ENCODE peak calls at places on chromosomes 11 and 22, in eight cellular contexts. U is fibroblast of lung, T is Calu3, V is fibroblast of pulmonary artery, A is lower lobe of right lung, R is GM10248, P is IMR-90, H is tibial artery. W is an unnamed sample.

GRCh38 chr11:18468962-18469361 is 13.3 kb downstream of the LDHAL6A start:
- DNase-seq in U (no peak), A (no peak), P (no peak), R (no peak), H (no peak), V (no peak), T (no peak), W (no peak)

GRCh38 chr11:8612522-8612921 is 18.5 kb upstream of the STK33 start:
- DNase-seq in H (no peak), V (no peak), R (no peak), U (no peak), P (no peak), T (no peak), A (no peak), W (no peak)

GRCh38 chr11:47186937-47187681 is 875 bp upstream of the PACSIN3 start:
- DNase-seq in U (peak; percentile 49), H (peak; percentile 91), R (peak; percentile 55), A (peak; percentile 67), P (peak; percentile 54), T (peak; percentile 45), V (peak; percentile 39), W (peak; percentile 64)

GRCh38 chr22:32701021-32701420 is 100.5 kb upstream of the TIMP3 start:
- DNase-seq in A (no peak), T (no peak), R (no peak), V (no peak), U (peak; percentile 76), H (no peak), P (peak; percentile 37), W (peak; percentile 72)

GRCh38 chr22:48335442-48336139 is 1492.1 kb downstream of the BRD1 start:
- DNase-seq in A (peak; percentile 22), H (no peak), P (no peak), R (no peak), T (no peak), U (no peak), V (no peak), W (no peak)

GRCh38 chr11:113163291-113164030 is 150.9 kb upstream of the TTC12 start:
- DNase-seq in U (peak; percentile 3), T (no peak), V (peak; percentile 58), R (no peak), A (no peak), H (no peak), P (no peak), W (no peak)

GRCh38 chr11:79092791-79093313 is 348.0 kb downstream of the TENM4 start:
- DNase-seq in R (no peak), T (peak; percentile 55), P (peak; percentile 100), H (no peak), A (no peak), U (peak; percentile 100), V (peak; percentile 99), W (peak; percentile 99)

GRCh38 chr22:38305481-38306448 is 11.5 kb downstream of the CSNK1E start:
- DNase-seq in R (peak; percentile 75), V (peak; percentile 53), U (peak; percentile 57), T (peak; percentile 47), P (peak; percentile 54), H (no peak), A (no peak), W (no peak)

GRCh38 chr22:39251762-39252460 is 7.1 kb upstream of the PDGFB start:
- DNase-seq in P (no peak), T (peak; percentile 62), V (no peak), A (no peak), U (no peak), H (no peak), R (no peak), W (no peak)

GRCh38 chr11:12164061-12165014 is 53.9 kb downstream of the MICAL2 start:
- DNase-seq in V (peak; percentile 80), H (no peak), U (peak; percentile 76), T (peak; percentile 63), A (no peak), R (no peak), P (peak; percentile 91), W (peak; percentile 83)

GRCh38 chr22:40196628-40197027 is 18.9 kb downstream of the TNRC6B start:
- DNase-seq in P (peak; percentile 97), A (no peak), V (peak; percentile 88), T (no peak), R (peak; percentile 48), U (peak; percentile 93), H (no peak), W (peak; percentile 89)

GRCh38 chr22:22397875-22398524 is 110.5 kb downstream of the ZNF280B start:
- DNase-seq in P (no peak), T (no peak), R (peak; percentile 6), A (no peak), V (no peak), H (no peak), U (no peak), W (no peak)

GRCh38 chr22:44658371-44658953 is 43.5 kb upstream of the PRR5 start:
- DNase-seq in T (no peak), P (peak; percentile 62), R (no peak), V (peak; percentile 87), U (peak; percentile 50), H (no peak), A (peak; percentile 45), W (peak; percentile 65)

GRCh38 chr11:26527685-26528084 is 44.4 kb downstream of the MUC15 start:
- DNase-seq in R (no peak), V (no peak), U (no peak), T (no peak), A (no peak), H (no peak), P (no peak), W (no peak)

DNA sequence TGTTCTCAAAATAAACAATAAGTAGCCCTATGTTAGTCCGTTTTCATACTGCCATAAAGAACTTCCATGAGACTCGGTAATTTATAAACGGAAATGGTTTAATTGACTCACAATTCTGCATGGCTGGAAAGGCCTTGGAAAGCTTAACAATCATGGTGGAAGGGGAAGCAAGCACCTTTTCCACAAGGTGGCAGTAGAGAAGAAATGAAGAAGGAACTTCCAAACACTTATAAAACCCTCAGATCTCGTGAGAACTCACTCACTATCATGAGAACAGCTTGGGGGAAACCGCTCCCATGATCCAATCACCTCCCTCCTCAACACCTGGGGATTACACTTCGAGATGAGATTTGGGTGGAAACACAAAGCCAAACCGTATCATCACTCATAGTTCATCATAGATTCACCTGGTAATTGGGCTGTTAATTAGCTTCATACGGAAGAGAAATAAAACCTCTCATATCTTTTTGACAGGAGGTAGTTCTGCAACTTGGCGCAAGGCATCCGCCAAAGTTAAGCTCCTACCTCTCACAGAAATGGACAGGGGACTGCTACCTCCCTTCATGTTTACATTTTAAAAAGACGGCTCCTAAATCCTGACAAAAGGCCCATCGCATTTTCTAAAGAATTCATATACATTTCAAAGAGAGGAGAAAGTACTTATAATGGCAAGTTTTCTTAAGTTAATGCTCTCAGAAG is 49.0 kb downstream of the MUC15 start:
- DNase-seq in V (peak; percentile 43), A (no peak), H (no peak), U (peak; percentile 28), T (peak; percentile 1), R (no peak), P (peak; percentile 6), W (peak; percentile 36)
- TF ChIP-seq CTCF in V (peak; percentile 45), A (no peak), H (no peak), U (no peak), T (peak; percentile 13), R (peak; percentile 31), P (peak; percentile 17), W (peak; percentile 27)

GRCh38 chr11:48207881-48208280 is 8.7 kb upstream of the OR4B1 start:
- DNase-seq in R (no peak), T (no peak), A (no peak), H (no peak), U (no peak), P (no peak), V (no peak), W (no peak)

DNA sequence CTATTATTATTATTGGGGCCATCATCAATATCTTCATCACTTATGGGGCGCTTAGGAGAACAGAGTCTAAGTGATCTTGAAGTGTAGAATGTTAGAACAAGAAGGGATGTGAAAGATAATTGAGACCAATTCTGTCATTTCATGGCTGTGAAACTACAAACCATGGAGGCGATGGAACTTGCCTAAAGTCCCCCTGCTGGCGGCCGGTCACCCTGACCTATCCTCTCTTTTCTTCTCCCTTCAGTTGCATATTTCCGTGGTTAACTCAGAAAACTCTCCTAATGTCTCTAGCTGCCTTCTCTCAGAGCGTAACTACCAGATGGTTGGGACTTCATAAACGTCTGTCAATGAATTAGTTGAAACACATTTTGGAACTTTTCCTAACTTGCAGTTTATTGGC is 6.6 kb upstream of the OR4B1 start:
- DNase-seq in R (no peak), V (peak; percentile 4), P (peak; percentile 17), A (no peak), U (no peak), H (no peak), T (peak; percentile 29), W (no peak)
- TF ChIP-seq CTCF in R (no peak), V (peak; percentile 25), P (peak; percentile 28), A (no peak), U (peak; percentile 31), H (no peak), T (no peak), W (peak; percentile 20)

DNA sequence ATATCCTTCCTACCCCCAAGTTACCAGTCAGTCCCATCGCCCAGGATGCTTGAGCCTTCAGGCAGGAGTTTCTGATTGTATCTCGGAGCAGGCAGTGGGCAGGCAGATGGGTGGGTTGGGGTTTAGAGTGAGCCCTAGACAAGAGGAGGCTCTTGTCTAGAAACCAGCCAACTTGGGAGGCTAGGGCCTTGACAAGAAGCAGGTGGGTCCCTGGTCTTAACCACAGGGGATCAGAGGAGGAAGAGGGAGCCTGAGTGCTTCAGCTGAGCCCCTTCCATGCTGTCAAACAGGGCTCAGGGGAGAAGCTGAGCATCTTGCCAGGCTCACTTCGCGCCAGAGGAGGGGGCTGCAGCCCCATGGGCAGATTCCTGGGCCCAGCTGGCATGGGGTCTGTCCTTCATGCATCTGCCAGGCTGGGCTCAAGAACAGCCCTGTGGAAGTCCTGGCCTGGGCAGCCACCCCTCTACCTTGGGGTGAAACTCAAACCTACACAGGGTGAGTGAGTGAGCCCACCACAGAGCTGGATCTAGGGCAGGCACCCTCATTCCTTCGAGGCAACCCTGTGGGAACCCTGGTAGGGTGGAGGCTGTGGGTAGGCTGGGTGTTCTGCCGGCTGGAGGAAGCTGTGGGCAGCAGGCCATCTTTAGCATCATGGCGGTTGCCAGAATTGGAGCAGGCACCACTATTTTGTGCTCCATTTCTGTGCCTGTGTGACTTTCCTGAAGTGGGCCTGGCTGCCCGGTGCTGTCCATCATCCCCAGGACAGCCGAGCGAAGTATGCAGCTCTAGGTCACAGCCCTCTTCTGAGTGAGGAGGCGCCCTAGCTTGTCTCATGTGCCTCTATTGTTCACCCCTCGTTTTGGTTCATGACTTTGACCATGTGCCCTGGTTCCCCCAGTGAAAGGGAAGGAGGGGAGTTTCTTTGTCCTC is 108.1 kb downstream of the MORC2 start:
- DNase-seq in A (no peak), H (peak; percentile 51), V (no peak), U (no peak), R (no peak), P (no peak), T (no peak), W (no peak)
- TF ChIP-seq CTCF in A (no peak), H (no peak), V (no peak), U (no peak), R (no peak), P (no peak), T (no peak), W (no peak)

DNA sequence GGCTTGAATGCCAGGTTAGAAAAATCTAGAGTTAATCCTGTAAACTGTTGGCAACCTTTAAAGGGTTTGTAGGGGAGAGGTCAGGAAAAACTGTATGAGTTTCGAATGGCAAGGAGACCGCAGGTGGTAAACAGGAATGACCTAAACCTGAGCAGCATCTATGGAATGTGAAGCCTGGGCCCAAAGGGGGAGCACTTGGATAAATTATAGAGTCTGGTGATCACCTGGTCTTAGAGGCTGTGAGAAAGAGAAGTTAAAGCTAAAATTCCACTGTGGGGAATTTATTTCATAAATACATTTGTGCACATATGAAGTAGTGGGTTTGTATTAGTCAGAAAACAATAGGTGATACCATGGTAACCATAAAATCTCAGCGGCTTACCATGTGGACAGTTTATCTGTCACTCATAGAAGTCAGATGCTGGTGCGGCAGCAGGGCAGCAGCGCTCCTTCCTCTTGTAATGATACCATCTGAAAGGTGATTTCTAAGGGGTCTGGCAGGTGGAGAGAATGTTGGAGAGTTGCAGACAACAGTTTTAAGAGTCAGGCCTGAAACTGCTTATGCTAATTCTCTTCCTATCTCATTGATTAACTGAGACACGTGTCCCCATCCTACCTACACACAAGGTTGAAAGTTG is 1104.4 kb upstream of the CCDC90B start:
- DNase-seq in T (peak; percentile 23), P (no peak), U (no peak), H (no peak), A (no peak), V (peak; percentile 7), R (no peak), W (no peak)
- TF ChIP-seq CTCF in T (no peak), P (no peak), U (no peak), H (no peak), A (no peak), V (no peak), R (no peak), W (no peak)

W was measured in foreskin fibroblast.